ENCODE peak calls at places on chromosomes 16 and 17, in six cellular contexts. Y is cerebellum, I is HTR-8/SVneo, C is IMR-90, X is HS-27A, Z is T-helper 9 cell. T is an unnamed sample.

GRCh38 chr17:30095507-30096244 is 20.9 kb upstream of the NSRP1 start:
- DNase-seq in I (peak), Y (peak), Z (no peak), X (no peak), C (peak), T (peak)

GRCh38 chr16:75632857-75633256 is 9.8 kb upstream of the ADAT1 start:
- DNase-seq in X (no peak), Z (no peak), Y (no peak), I (no peak), C (no peak), T (no peak)

GRCh38 chr16:3945751-3946603 is 65.5 kb upstream of the CREBBP start:
- DNase-seq in Z (no peak), C (peak), Y (no peak), X (peak), I (peak), T (peak)

GRCh38 chr16:86213427-86214205 is 296.7 kb upstream of the FOXF1 start:
- DNase-seq in X (no peak), Y (no peak), I (no peak), Z (no peak), C (no peak), T (no peak)

GRCh38 chr17:74697477-74697876 is 15.2 kb downstream of the CD300LF start:
- DNase-seq in Z (no peak), C (no peak), Y (no peak), I (no peak), X (no peak), T (no peak)

GRCh38 chr17:66677201-66677981 is 157.5 kb upstream of the CACNG5 start:
- DNase-seq in Y (no peak), X (no peak), Z (no peak), I (no peak), C (peak), T (peak)

GRCh38 chr17:8843344-8843743 is 24.1 kb downstream of the PIK3R6 start:
- DNase-seq in Z (no peak), Y (no peak), C (no peak), X (no peak), I (no peak), T (no peak)

GRCh38 chr17:67902531-67903231 is 77.4 kb downstream of the BPTF start:
- DNase-seq in X (no peak), C (no peak), I (no peak), Y (no peak), Z (no peak), T (no peak)

GRCh38 chr17:82226170-82226808 is 2.6 kb upstream of the SLC16A3 start:
- DNase-seq in Y (no peak), C (no peak), X (no peak), I (no peak), Z (no peak), T (no peak)

GRCh38 chr17:2545393-2545792 is 33.7 kb upstream of the METTL16 start:
- DNase-seq in X (no peak), Y (no peak), I (no peak), Z (no peak), C (no peak), T (no peak)

GRCh38 chr17:74879308-74879707 is 6.5 kb upstream of the FDXR start:
- DNase-seq in C (no peak), I (no peak), X (no peak), Z (no peak), Y (no peak), T (no peak)

GRCh38 chr16:82993415-82993814 is 366.6 kb downstream of the CDH13 start:
- DNase-seq in Y (no peak), X (no peak), C (no peak), I (no peak), Z (no peak), T (no peak)

GRCh38 chr16:69273009-69273408 is 38.1 kb upstream of the VPS4A start:
- DNase-seq in I (no peak), X (peak), Y (no peak), C (peak), Z (no peak), T (no peak)

GRCh38 chr17:13384626-13385025 is 217.1 kb downstream of the HS3ST3A1 start:
- DNase-seq in I (no peak), Y (no peak), C (no peak), Z (no peak), X (no peak), T (no peak)

GRCh38 chr17:7654832-7655540 is 4.3 kb downstream of the ATP1B2 start:
- DNase-seq in Y (no peak), C (peak), I (no peak), X (no peak), Z (no peak), T (no peak)

GRCh38 chr17:40326014-40326831 is 17.2 kb downstream of the RARA start:
- DNase-seq in Y (no peak), C (no peak), Z (peak), X (no peak), I (no peak), T (peak)

GRCh38 chr16:3578121-3578520 is 918 bp upstream of the NLRC3 start:
- DNase-seq in I (no peak), X (no peak), Z (peak), C (no peak), Y (no peak), T (no peak)

GRCh38 chr16:69150146-69150865 is 17.9 kb downstream of the UTP4 start:
- DNase-seq in X (no peak), Z (peak), C (peak), Y (peak), I (peak), T (peak)

GRCh38 chr17:50483266-50483665 is 4.6 kb downstream of the RSAD1 start:
- DNase-seq in Y (no peak), Z (no peak), I (no peak), C (no peak), X (no peak), T (no peak)

GRCh38 chr16:760498-761343 is at the start of gene MSLN:
- DNase-seq in Y (no peak), X (peak), Z (no peak), I (peak), C (no peak), T (peak)

GRCh38 chr16:50497592-50497991 is 50.6 kb upstream of the NKD1 start:
- DNase-seq in X (no peak), Z (no peak), I (peak), C (peak), Y (no peak), T (no peak)

GRCh38 chr17:65558683-65559311 is 2.7 kb downstream of the AXIN2 start:
- DNase-seq in Y (no peak), I (no peak), C (no peak), X (no peak), Z (no peak), T (no peak)

GRCh38 chr17:7029659-7030058 is 6.2 kb upstream of the SLC16A13 start:
- DNase-seq in Y (no peak), C (no peak), I (no peak), X (no peak), Z (no peak), T (no peak)

GRCh38 chr17:8220783-8221662 is 10.6 kb upstream of the AURKB start:
- DNase-seq in C (peak), I (peak), Y (peak), X (peak), Z (peak), T (peak)

GRCh38 chr16:89722392-89723278 is 1.3 kb downstream of the ZNF276 start:
- DNase-seq in Y (no peak), I (no peak), X (no peak), Z (peak), C (peak), T (peak)

GRCh38 chr17:57285681-57286080 is 29.4 kb downstream of the MSI2 start:
- DNase-seq in C (no peak), Z (no peak), Y (no peak), I (no peak), X (no peak), T (no peak)

GRCh38 chr17:83081561-83082201 is 2.3 kb downstream of the METRNL start:
- DNase-seq in Y (no peak), C (peak), Z (no peak), I (no peak), X (no peak), T (no peak)

GRCh38 chr17:37391146-37391545 is 15.4 kb downstream of the C17orf78 start:
- DNase-seq in C (peak), I (no peak), Z (no peak), Y (no peak), X (no peak), T (no peak)

GRCh38 chr17:27608330-27609230 is 22.4 kb upstream of the LGALS9 start:
- DNase-seq in I (no peak), Y (no peak), Z (no peak), X (no peak), C (no peak), T (no peak)